ENCODE peak calls at places on chromosomes 2 and 18, in ten cellular contexts. J is IMR-90, C is AG04450, V is chondrocyte, O is dorsolateral prefrontal cortex, X is WTC11, Y is transverse colon, N is omental fat pad, I is thoracic aorta, U is cardiac muscle cell. S is an unnamed sample.

GRCh38 chr2:120955427-120955826 is 219.8 kb downstream of the GLI2 start:
- DNase-seq in J (peak), C (no peak), V (no peak), O (no peak), X (no peak), Y (no peak), N (no peak), I (no peak), U (no peak), S (no peak)

GRCh38 chr2:138071720-138072719 is 107.7 kb downstream of the HNMT start:
- DNase-seq in J (peak), C (no peak), V (no peak), O (no peak), X (no peak), Y (no peak), N (no peak), I (no peak), U (peak), S (no peak)

GRCh38 chr2:174340400-174341300 is 5.9 kb downstream of the SP9 start:
- DNase-seq in J (no peak), C (no peak), V (no peak), O (no peak), X (peak), Y (no peak), N (no peak), I (no peak), U (no peak), S (no peak)

GRCh38 chr18:6948238-6948637 is 169.4 kb downstream of the LAMA1 start:
- DNase-seq in J (no peak), C (no peak), V (no peak), O (no peak), X (no peak), Y (no peak), N (no peak), I (no peak), U (no peak), S (no peak)

GRCh38 chr2:232714969-232715368 is 17.8 kb downstream of the GIGYF2 start:
- DNase-seq in J (peak), C (no peak), V (no peak), O (no peak), X (no peak), Y (no peak), N (no peak), I (no peak), U (no peak), S (no peak)

GRCh38 chr2:88657131-88657530 is 29.9 kb upstream of the EIF2AK3 start:
- DNase-seq in J (peak), C (no peak), V (no peak), O (no peak), X (no peak), Y (no peak), N (no peak), I (no peak), U (peak), S (no peak)

GRCh38 chr2:47069628-47070154 is 85.4 kb downstream of the STPG4 start:
- DNase-seq in J (peak), C (no peak), V (peak), O (peak), X (peak), Y (peak), N (no peak), I (no peak), U (peak), S (no peak)

GRCh38 chr18:39037925-39038324 is 1472.3 kb upstream of the CELF4 start:
- DNase-seq in J (no peak), C (no peak), V (no peak), O (no peak), X (no peak), Y (no peak), N (no peak), I (no peak), U (no peak), S (no peak)

GRCh38 chr2:200247494-200247893 is 59.0 kb upstream of the SPATS2L start:
- DNase-seq in J (peak), C (peak), V (no peak), O (no peak), X (no peak), Y (no peak), N (no peak), I (no peak), U (no peak), S (no peak)

DNA sequence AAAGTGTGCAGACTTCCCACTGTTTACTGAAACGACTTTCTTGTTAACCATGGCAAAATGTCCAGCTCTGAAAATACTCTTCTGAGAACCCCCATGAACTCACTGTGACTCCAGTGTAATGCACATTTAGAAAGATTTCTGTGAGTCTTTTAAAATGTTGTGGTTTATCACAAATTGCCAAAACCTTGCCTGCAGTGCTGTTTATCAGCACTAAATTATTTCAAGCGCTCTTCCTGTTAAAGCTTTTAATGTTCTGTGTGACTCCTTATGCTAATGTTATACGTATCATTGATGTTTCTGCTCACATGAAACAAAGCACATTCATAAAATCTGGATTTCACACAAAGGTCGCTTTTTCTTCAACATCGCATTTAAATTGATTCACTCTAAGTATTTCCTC is 521.1 kb downstream of the NYAP2 start:
- DNase-seq in J (no peak), C (no peak), V (no peak), O (no peak), X (no peak), Y (no peak), N (no peak), I (no peak), U (peak), S (no peak)
- TF ChIP-seq CTCF in J (no peak), C (no peak), V (no peak), O (no peak), X (no peak), Y (no peak), N (no peak), I (no peak), U (no peak), S (no peak)

DNA sequence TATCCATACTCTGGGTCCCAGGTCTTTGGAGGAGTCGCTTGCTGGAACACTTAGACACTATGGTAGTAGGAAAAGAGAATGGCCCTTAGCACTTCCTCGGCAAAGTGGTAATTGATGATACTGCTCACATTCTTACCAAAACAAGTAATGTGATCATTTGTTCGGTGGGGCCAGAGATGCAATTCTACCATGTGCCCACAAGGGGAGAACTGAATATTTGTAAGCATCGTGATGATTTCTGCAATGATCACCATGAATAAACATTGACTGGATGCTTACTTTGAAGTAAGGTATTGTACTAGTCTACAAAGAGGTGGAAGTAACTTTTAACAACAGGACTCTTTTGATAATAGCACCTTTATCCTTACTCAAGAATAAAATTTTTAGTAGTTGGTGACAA is 109.7 kb downstream of the CD8B2 start:
- DNase-seq in J (peak), C (no peak), V (no peak), O (no peak), X (no peak), Y (no peak), N (no peak), I (no peak), U (no peak), S (no peak)
- TF ChIP-seq CTCF in J (peak), C (peak), V (peak), O (no peak), X (peak), Y (peak), N (no peak), I (peak), U (peak), S (no peak)

DNA sequence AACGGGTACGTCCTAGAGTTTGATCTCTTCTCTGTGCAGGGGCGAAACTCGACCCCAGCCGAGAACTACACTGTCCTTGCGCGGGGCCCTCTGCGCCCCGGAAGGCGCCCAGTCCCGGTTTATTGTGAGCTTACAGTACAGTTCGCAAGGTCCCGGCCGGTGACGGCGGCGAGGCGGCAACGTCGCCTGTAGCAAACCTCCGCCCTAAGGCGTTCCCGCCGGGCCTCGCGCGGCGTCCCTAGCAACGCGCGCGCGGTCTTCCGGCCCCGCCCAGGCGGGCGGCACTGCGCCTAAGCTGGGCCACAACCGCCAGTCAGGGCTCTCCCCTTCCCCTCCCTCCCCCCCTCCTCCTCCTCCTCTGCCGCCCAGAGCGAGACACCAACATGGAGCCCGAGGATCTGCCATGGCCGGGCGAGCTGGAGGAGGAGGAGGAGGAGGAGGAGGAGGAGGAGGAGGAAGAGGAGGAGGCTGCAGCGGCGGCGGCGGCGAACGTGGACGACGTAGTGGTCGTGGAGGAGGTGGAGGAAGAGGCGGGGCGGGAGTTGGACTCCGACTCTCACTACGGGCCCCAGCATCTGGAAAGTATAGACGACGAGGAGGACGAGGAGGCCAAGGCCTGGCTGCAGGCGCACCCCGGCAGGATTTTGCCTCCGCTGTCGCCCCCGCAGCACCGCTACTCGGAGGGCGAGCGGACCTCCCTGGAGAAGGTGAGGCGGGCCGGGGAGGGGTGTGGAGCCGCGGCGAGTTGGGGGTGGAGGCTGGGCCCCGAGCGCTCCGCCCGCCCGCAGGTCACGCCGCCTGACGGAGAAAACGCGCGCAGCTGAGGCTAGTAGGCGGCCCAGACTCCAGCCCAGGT is at the start of gene ALMS1:
- DNase-seq in J (peak), C (peak), V (peak), O (peak), X (peak), Y (peak), N (peak), I (peak), U (peak), S (peak)
- TF ChIP-seq CTCF in J (peak), C (peak), V (peak), O (no peak), X (no peak), Y (peak), N (no peak), I (peak), U (peak), S (no peak)

GRCh38 chr2:128041561-128041960 is 13.7 kb upstream of the SAP130 start:
- DNase-seq in J (no peak), C (no peak), V (no peak), O (no peak), X (no peak), Y (no peak), N (no peak), I (no peak), U (no peak), S (no peak)

GRCh38 chr2:128039535-128039934 is 11.7 kb upstream of the SAP130 start:
- DNase-seq in J (no peak), C (no peak), V (no peak), O (no peak), X (no peak), Y (no peak), N (no peak), I (no peak), U (no peak), S (no peak)

GRCh38 chr2:128036748-128037607 is 9.1 kb upstream of the SAP130 start:
- DNase-seq in J (no peak), C (no peak), V (no peak), O (no peak), X (no peak), Y (no peak), N (no peak), I (no peak), U (no peak), S (no peak)

GRCh38 chr2:128040166-128040771 is 12.4 kb upstream of the SAP130 start:
- DNase-seq in J (no peak), C (no peak), V (no peak), O (no peak), X (no peak), Y (no peak), N (no peak), I (no peak), U (no peak), S (no peak)

DNA sequence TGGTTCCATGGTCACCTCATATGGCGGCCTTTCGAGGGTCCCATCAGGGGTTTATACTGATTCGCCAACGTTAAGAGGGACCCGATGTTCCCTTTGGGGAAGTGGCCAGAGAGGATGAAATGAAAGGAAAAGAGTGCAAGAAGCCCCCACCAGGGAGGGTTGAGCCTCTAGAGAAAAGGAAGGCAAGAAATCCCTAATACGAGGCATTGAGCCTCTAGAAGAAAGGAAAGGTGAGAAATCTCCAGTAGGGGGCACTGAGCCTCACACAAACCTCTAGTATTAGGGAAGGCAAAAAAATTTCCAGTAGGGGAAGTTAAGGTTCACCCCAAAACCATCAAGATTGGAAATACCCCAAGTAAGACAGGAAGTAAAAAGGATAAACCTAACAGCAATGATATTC is 9.8 kb upstream of the SAP130 start:
- DNase-seq in J (no peak), C (no peak), V (no peak), O (no peak), X (no peak), Y (no peak), N (no peak), I (no peak), U (no peak), S (no peak)
- TF ChIP-seq CTCF in J (no peak), C (no peak), V (peak), O (no peak), X (no peak), Y (no peak), N (no peak), I (no peak), U (no peak), S (no peak)

GRCh38 chr2:52613064-52613463 is 1154.5 kb upstream of the CHAC2 start:
- DNase-seq in J (no peak), C (no peak), V (no peak), O (no peak), X (peak), Y (no peak), N (no peak), I (no peak), U (no peak), S (no peak)
- TF ChIP-seq CTCF in J (no peak), C (no peak), V (peak), O (no peak), X (no peak), Y (no peak), N (no peak), I (no peak), U (no peak), S (no peak)

GRCh38 chr18:11726556-11726955 is 37.5 kb downstream of the GNAL start:
- DNase-seq in J (no peak), C (no peak), V (no peak), O (no peak), X (no peak), Y (no peak), N (no peak), I (no peak), U (peak), S (no peak)

GRCh38 chr18:11733031-11733430 is 44.0 kb downstream of the GNAL start:
- DNase-seq in J (peak), C (peak), V (no peak), O (peak), X (peak), Y (peak), N (peak), I (no peak), U (peak), S (peak)

GRCh38 chr18:11729556-11729955 is 40.5 kb downstream of the GNAL start:
- DNase-seq in J (no peak), C (no peak), V (no peak), O (no peak), X (no peak), Y (no peak), N (no peak), I (no peak), U (no peak), S (no peak)

GRCh38 chr18:11728247-11728646 is 39.2 kb downstream of the GNAL start:
- DNase-seq in J (no peak), C (no peak), V (no peak), O (no peak), X (no peak), Y (no peak), N (no peak), I (no peak), U (peak), S (no peak)
- TF ChIP-seq CTCF in J (no peak), C (no peak), V (peak), O (no peak), X (no peak), Y (no peak), N (no peak), I (no peak), U (peak), S (no peak)

DNA sequence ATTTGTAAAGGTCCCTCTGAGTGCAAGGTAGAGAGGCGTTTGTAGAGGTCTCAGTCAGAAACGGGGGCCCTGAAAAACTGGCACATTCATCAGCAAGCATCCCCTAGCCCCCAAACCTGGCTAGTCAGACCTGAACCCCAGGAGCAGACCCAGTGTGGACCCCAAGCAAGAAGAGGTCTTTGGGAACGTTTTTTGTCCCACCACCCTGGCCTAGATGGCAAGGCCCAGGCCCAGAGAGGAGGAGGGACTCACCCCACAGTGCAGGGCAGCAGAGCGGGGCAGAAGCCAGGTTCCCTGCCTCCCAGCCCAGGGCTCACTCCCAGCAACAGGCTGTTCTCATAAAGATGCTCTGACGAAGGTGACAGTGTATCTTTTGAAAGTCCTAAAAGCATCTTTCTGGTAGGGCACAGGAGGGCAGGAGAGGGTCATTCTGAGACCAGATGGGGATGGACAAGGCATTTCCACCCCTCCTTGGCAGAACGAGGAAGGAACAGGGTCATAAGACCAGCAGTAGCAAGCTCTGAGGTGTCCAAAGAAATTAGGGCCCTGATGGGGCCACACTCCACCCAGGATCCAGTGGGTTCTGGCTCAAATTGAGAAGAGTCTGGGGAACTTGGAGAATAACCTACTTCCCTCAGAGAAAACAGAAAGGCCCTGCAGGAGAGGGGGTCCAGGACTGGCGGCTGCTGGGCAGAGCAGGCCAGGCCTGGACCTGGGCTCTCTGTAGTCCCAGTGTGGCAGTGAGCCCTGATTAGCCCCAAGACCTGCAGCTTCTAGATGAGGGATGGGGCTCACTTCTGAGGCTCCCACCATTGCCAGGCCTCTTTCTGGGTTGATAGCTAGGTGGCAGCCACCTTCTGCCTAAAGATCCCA is 18.2 kb downstream of the ADRA2B start:
- DNase-seq in J (no peak), C (no peak), V (no peak), O (no peak), X (peak), Y (no peak), N (peak), I (no peak), U (no peak), S (no peak)
- TF ChIP-seq CTCF in J (no peak), C (no peak), V (no peak), O (no peak), X (no peak), Y (no peak), N (no peak), I (no peak), U (no peak), S (no peak)

DNA sequence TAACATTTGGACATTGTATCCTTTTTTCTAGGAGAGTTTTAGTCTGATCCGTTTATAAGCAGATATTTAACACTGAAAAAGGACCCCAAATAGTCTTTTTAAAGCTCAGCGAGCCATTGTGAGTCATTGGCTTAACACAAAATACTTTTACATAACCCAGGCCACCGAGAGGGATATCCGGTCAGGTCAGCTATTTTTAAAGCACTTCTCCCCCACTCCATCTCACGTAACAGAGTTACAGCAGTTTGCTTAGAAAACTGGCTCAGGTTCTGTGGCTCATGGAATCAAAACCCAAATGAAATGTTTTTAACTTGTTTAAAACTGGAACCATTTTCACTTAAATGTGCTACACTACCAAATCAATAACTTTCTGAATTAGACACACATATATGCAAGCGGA is 23.9 kb downstream of the COL4A3 start:
- DNase-seq in J (peak), C (no peak), V (no peak), O (no peak), X (no peak), Y (no peak), N (no peak), I (no peak), U (peak), S (no peak)
- TF ChIP-seq CTCF in J (no peak), C (no peak), V (no peak), O (no peak), X (no peak), Y (no peak), N (no peak), I (no peak), U (no peak), S (no peak)

DNA sequence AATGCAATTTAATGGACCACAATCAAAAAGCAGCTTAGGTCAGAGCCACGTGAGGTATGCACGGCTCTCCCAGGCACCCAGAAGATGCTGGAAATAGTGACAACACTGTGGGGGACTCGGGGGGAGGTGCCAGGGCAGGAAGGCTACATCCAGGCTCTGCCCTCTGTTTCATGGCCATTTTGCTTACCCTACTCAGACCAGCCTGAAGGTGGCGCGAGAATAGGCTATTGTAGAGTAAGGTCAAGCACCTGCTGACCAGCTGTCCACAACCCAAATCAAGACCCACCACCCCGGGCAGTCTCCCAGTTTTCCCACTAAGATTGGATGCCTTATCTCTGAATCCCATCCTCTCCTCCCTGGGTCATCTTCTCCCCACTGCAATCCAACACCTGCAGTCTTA is 115.7 kb downstream of the VIT start:
- DNase-seq in J (no peak), C (no peak), V (no peak), O (no peak), X (peak), Y (no peak), N (no peak), I (no peak), U (no peak), S (no peak)
- TF ChIP-seq CTCF in J (peak), C (peak), V (peak), O (no peak), X (no peak), Y (no peak), N (no peak), I (no peak), U (peak), S (no peak)

S was measured in activated B cell treated with CpG ODN at 0.5 μM for 24 hours.